ENCODE peak calls at places on chromosomes 3 and 15, in six cellular contexts. A is brain microvascular endothelial cell; D is NCI-H774; J is T-helper 2 cell; T is stimulated activated CD8-positive, alpha-beta memory T cell treated with anti-CD3 and anti-CD28 coated beads, Interleukin-15, amount 100 ng/mL, for 1 hour; W is right cardiac atrium. I is an unnamed sample.

GRCh38 chr15:83299462-83299861 is 15.0 kb upstream of the BNC1 start:
- DNase-seq in A (no peak), D (no peak), J (no peak), T (no peak), W (peak), I (no peak)

GRCh38 chr3:149501524-149501923 is 27.0 kb downstream of the TM4SF4 start:
- DNase-seq in A (peak), D (no peak), J (no peak), T (no peak), W (no peak), I (no peak)

GRCh38 chr3:23864954-23865353 is 51.8 kb downstream of the NKIRAS1 start:
- DNase-seq in A (no peak), D (no peak), J (no peak), T (no peak), W (no peak), I (no peak)

GRCh38 chr3:126731044-126731443 is 27.0 kb downstream of the CHCHD6 start:
- DNase-seq in A (no peak), D (no peak), J (no peak), T (no peak), W (no peak), I (no peak)

GRCh38 chr15:99613887-99614642 is 48.3 kb downstream of the MEF2A start:
- DNase-seq in A (no peak), D (no peak), J (no peak), T (no peak), W (peak), I (no peak)

GRCh38 chr3:76040946-76041345 is 255.6 kb upstream of the ZNF717 start:
- DNase-seq in A (no peak), D (no peak), J (no peak), T (no peak), W (no peak), I (no peak)

GRCh38 chr3:173789530-173789929 is 392.0 kb downstream of the NLGN1 start:
- DNase-seq in A (no peak), D (no peak), J (no peak), T (no peak), W (no peak), I (no peak)

GRCh38 chr3:19065027-19065426 is 83.3 kb upstream of the KCNH8 start:
- DNase-seq in A (no peak), D (no peak), J (no peak), T (no peak), W (no peak), I (no peak)

GRCh38 chr3:183285318-183285717 is 32.3 kb downstream of the B3GNT5 start:
- DNase-seq in A (no peak), D (no peak), J (no peak), T (no peak), W (no peak), I (no peak)

GRCh38 chr15:46815765-46816164 is 901.5 kb upstream of the SEMA6D start:
- DNase-seq in A (no peak), D (no peak), J (no peak), T (no peak), W (peak), I (no peak)

GRCh38 chr3:117989982-117990381 is 1044.7 kb downstream of the IGSF11 start:
- DNase-seq in A (no peak), D (no peak), J (no peak), T (no peak), W (no peak), I (no peak)

GRCh38 chr15:71713191-71713798 is 97.1 kb upstream of the NR2E3 start:
- DNase-seq in A (no peak), D (no peak), J (no peak), T (no peak), W (peak), I (no peak)

GRCh38 chr3:141405581-141405980 is 37.3 kb downstream of the ZBTB38 start:
- DNase-seq in A (peak), D (no peak), J (no peak), T (no peak), W (no peak), I (no peak)

GRCh38 chr3:133573629-133574194 is at the start of gene CDV3:
- DNase-seq in A (no peak), D (no peak), J (no peak), T (no peak), W (no peak), I (peak)

GRCh38 chr3:158830391-158830790 is 28.5 kb downstream of the MFSD1 start:
- DNase-seq in A (no peak), D (no peak), J (no peak), T (no peak), W (no peak), I (no peak)

GRCh38 chr3:110969229-110970211 is 102.1 kb upstream of the NECTIN3 start:
- DNase-seq in A (no peak), D (no peak), J (no peak), T (no peak), W (no peak), I (no peak)

GRCh38 chr3:60079076-60079475 is 1029.3 kb upstream of the CFAP20DC start:
- DNase-seq in A (no peak), D (no peak), J (peak), T (no peak), W (no peak), I (no peak)

GRCh38 chr3:106176734-106177133 is 307.9 kb upstream of the CBLB start:
- DNase-seq in A (no peak), D (no peak), J (peak), T (peak), W (no peak), I (no peak)

GRCh38 chr3:49903451-49904424 is at the start of gene MST1R:
- DNase-seq in A (no peak), D (peak), J (peak), T (peak), W (peak), I (peak)

GRCh38 chr3:30355622-30356021 is 250.8 kb upstream of the TGFBR2 start:
- DNase-seq in A (no peak), D (no peak), J (no peak), T (no peak), W (no peak), I (no peak)

GRCh38 chr3:127323581-127323980 is 35.7 kb upstream of the PRR20G start:
- DNase-seq in A (no peak), D (no peak), J (no peak), T (no peak), W (no peak), I (no peak)

GRCh38 chr15:57668074-57668473 is 38.4 kb upstream of the POLR2M start:
- DNase-seq in A (no peak), D (no peak), J (no peak), T (no peak), W (no peak), I (no peak)

GRCh38 chr3:194449913-194450312 is 36.9 kb downstream of the ATP13A3 start:
- DNase-seq in A (no peak), D (no peak), J (no peak), T (no peak), W (no peak), I (no peak)

GRCh38 chr3:192642651-192643050 is 84.7 kb downstream of the FGF12 start:
- DNase-seq in A (no peak), D (no peak), J (no peak), T (no peak), W (peak), I (no peak)

GRCh38 chr3:196486263-196486662 is 17.3 kb downstream of the RNF168 start:
- DNase-seq in A (no peak), D (no peak), J (no peak), T (no peak), W (no peak), I (no peak)